ENCODE peak calls at places on chromosome 21, in seven cellular contexts. C is IMR-90, H is H9, Y is H1, U is mesendoderm, G is trophoblast cell, O is mesenchymal stem cell. D is an unnamed sample.

GRCh38 chr21:33380483-33380998 is 22.7 kb upstream of the IFNGR2 start:
- DNase-seq in G (peak; percentile 99), C (peak; percentile 96), O (peak; percentile 95), H (peak; percentile 67), U (peak; percentile 89), Y (peak; percentile 41), D (no peak)

GRCh38 chr21:19640964-19641363 is 1237.4 kb upstream of the TMPRSS15 start:
- DNase-seq in Y (no peak), O (no peak), C (no peak), G (no peak), U (no peak), H (no peak), D (no peak)

GRCh38 chr21:28856588-28857250 is 136.0 kb downstream of the LTN1 start:
- DNase-seq in Y (no peak), U (peak; percentile 34), O (no peak), G (no peak), C (no peak), H (peak; percentile 44), D (peak; percentile 1)

GRCh38 chr21:17858764-17859163 is 39.6 kb upstream of the C21orf91 start:
- DNase-seq in C (no peak), O (no peak), G (no peak), U (no peak), H (no peak), Y (no peak), D (peak; percentile 15)

GRCh38 chr21:27648560-27648959 is 681.7 kb upstream of the ADAMTS5 start:
- DNase-seq in G (no peak), C (peak; percentile 90), H (no peak), Y (no peak), O (peak; percentile 97), U (no peak), D (no peak)

GRCh38 chr21:32916522-32917099 is 109.1 kb upstream of the OLIG2 start:
- DNase-seq in O (no peak), Y (no peak), C (no peak), H (no peak), G (no peak), U (peak; percentile 16), D (no peak)

GRCh38 chr21:24852610-24853195 is 754.6 kb downstream of the MRPL39 start:
- DNase-seq in G (no peak), H (no peak), U (no peak), O (no peak), Y (no peak), C (no peak), D (no peak)

GRCh38 chr21:31213787-31214186 is 130.3 kb downstream of the TIAM1 start:
- DNase-seq in H (no peak), Y (no peak), U (no peak), G (no peak), C (no peak), O (no peak), D (no peak)

GRCh38 chr21:18801468-18801867 is 397.9 kb upstream of the TMPRSS15 start:
- DNase-seq in Y (no peak), O (peak; percentile 14), G (no peak), H (no peak), C (no peak), U (peak; percentile 36), D (no peak)

GRCh38 chr21:38404134-38404533 is 94.1 kb downstream of the ERG start:
- DNase-seq in H (no peak), G (peak; percentile 37), Y (no peak), O (no peak), C (no peak), U (no peak), D (no peak)

GRCh38 chr21:36516271-36516670 is 36.3 kb upstream of the CLDN14 start:
- DNase-seq in Y (no peak), U (no peak), H (no peak), O (no peak), C (no peak), G (no peak), D (no peak)

GRCh38 chr21:30408782-30409494 is 13.1 kb downstream of the KRTAP13-1 start:
- DNase-seq in O (peak; percentile 0), U (peak; percentile 99), Y (peak; percentile 95), H (peak; percentile 98), C (no peak), G (peak; percentile 52), D (peak; percentile 3)

GRCh38 chr21:35288238-35288637 is 239.1 kb upstream of the RUNX1 start:
- DNase-seq in O (no peak), C (no peak), H (no peak), U (no peak), Y (no peak), G (no peak), D (no peak)

GRCh38 chr21:15007716-15008296 is 57.0 kb downstream of the NRIP1 start:
- DNase-seq in Y (no peak), O (no peak), U (no peak), C (no peak), H (no peak), G (no peak), D (no peak)

GRCh38 chr21:15005391-15005790 is 59.4 kb downstream of the NRIP1 start:
- DNase-seq in G (no peak), Y (peak; percentile 74), C (peak; percentile 38), O (no peak), U (peak; percentile 88), H (peak; percentile 75), D (no peak)

GRCh38 chr21:15004721-15005370 is 60.0 kb downstream of the NRIP1 start:
- DNase-seq in O (no peak), Y (no peak), C (peak; percentile 73), U (no peak), H (no peak), G (no peak), D (no peak)

GRCh38 chr21:15003463-15004135 is 61.2 kb downstream of the NRIP1 start:
- DNase-seq in O (no peak), H (no peak), G (no peak), U (peak; percentile 52), C (no peak), Y (no peak), D (peak; percentile 46)

DNA sequence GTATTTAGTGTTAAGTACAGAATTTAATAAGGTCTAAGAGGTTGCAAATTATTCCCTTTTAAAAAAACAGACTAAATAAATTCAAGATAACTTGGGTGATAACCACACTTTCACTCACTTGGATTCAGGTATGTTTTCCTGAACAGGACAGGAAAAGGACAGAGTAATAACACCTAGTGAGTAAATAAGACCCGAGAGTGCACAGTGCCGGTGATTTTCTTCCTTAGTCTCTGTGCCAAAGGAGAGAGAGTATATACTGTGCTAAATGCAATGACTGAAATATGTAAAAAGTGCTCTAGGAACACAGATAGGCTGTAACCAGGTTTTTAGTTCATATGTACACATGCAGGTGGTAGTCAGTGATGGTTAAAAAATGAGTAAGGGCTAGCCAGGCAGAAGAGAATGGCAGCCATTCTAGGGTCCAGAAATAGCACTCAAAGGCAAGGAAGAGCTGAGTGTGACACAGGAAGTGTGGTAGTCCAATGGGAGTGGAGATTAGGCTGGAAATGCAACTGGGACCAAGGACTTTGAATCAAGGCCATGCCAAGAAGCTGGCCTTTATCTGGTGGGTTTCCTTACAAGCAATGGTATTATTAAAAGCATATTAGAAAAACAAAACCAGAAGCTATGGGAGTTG is 58.1 kb downstream of the NRIP1 start:
- DNase-seq in Y (no peak), G (no peak), H (no peak), U (no peak), O (no peak), C (no peak), D (no peak)
- H3K23ac ChIP-seq in Y (no peak overlapping the region), G (no peak overlapping the region), H (no peak overlapping the region), U (no peak overlapping the region), O (no peak overlapping the region), C (peak overlapping the region; percentile 85), D (no peak overlapping the region)

GRCh38 chr21:45409466-45410150 is 4.6 kb downstream of the COL18A1 start:
- DNase-seq in H (no peak), U (no peak), Y (no peak), O (no peak), C (no peak), G (no peak), D (no peak)

GRCh38 chr21:45411810-45412206 is 6.8 kb downstream of the COL18A1 start:
- DNase-seq in U (no peak), G (no peak), H (no peak), Y (no peak), O (no peak), C (no peak), D (no peak)

GRCh38 chr21:45410151-45410864 is 5.3 kb downstream of the COL18A1 start:
- DNase-seq in G (no peak), U (no peak), H (no peak), C (no peak), Y (no peak), O (no peak), D (no peak)

GRCh38 chr21:45412491-45412890 is 7.5 kb downstream of the COL18A1 start:
- DNase-seq in H (no peak), O (no peak), U (no peak), Y (no peak), G (no peak), C (no peak), D (no peak)

DNA sequence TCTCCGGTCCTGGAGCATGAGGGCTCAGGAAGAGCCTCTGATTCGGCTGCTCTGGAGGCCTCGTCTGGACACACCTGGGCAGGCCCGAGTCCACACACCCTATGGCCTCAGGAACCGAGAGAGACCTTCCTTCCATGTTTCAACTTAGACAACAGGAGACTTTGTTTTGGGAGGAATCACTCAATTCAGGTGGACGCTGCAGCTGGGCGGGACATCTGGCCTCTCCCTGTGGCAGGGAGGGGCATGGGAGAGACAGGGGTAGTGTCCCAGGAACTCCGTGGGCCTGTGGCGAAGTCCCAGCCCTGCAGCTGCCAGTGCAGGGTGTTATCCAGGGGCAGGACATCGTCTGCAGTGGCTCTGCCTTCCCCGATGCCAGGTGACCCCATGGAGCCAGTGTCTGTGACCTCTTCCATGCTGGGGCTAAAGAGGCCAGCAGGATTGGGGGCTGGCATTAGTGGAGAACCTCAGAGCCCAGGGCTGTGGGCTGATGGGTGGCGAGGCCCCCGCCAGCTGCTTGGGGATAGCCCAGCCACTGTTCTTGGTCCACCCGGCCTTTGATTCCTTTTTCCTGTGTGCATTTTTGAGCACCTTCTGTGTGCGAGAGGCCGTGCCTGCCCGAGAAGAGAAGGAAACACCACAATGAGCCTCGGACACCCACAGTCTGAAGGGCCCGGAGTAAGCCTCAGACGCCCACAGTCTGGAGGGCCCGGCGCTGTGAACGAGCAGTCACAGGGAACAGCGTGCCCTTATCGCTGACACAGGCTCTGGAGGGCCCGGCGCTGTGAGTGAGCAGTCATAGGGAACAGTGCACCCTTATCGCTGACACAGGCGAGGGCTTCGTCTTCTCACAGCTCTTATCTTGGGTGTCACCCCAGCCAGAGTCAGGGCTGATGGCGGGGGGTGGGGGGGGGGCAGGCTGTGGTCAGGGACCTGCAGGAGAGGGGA is 6.2 kb downstream of the COL18A1 start:
- DNase-seq in Y (no peak), G (no peak), O (peak; percentile 56), U (no peak), C (no peak), H (no peak), D (no peak)
- H3K4me1 ChIP-seq in Y (peaks cover 60% of the 10 kb centered on the region), G (peaks cover 34% of the 10 kb centered on the region), O (peaks cover 79% of the 10 kb centered on the region), U (peaks cover 12% of the 10 kb centered on the region), C (peaks cover 17% of the 10 kb centered on the region), H (peaks cover 11% of the 10 kb centered on the region), D (peaks cover 43% of the 10 kb centered on the region)

GRCh38 chr21:46180778-46181391 is 3.4 kb downstream of the SPATC1L start:
- DNase-seq in Y (no peak), H (peak; percentile 32), G (no peak), U (no peak), O (no peak), C (no peak), D (no peak)
- H3K23ac ChIP-seq in Y (no peak overlapping the region), H (no peak overlapping the region), G (no peak overlapping the region), U (no peak overlapping the region), O (no peak overlapping the region), C (no peak overlapping the region), D (peak overlapping the region; percentile 58)

DNA sequence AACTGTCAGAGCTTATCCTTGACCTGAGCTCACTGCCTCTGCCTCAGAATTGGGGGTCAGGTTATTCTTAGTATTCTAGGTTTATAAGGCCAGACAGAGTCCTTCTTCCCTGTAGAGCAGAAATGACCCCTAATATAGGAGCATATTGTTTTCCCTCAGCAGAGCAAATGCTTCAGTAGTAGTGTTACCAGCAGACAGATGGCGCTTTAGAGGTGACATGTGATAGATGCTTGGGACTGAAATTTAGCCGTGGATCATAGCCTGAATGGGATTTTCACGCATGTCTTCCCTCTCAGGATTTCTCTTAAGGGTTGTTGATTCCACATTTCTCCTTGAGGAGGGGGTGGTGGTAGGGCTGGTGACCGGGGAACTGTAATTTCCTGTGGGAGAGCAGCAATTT is 24.5 kb downstream of the ADARB1 start:
- DNase-seq in G (no peak), O (peak; percentile 33), Y (no peak), U (peak; percentile 40), H (no peak), C (no peak), D (no peak)
- H3K4me1 ChIP-seq in G (peaks cover 18% of the 10 kb centered on the region), O (peaks cover 9% of the 10 kb centered on the region), Y (no peaks in the 10 kb centered on the region), U (peaks cover 4% of the 10 kb centered on the region), H (no peaks in the 10 kb centered on the region), C (peaks cover 16% of the 10 kb centered on the region), D (no peaks in the 10 kb centered on the region)